ENCODE peak calls at places on chromosomes 5 and 9, in eight cellular contexts. M is NCI-H774; X is KG1; R is GM13977; O is left colon; S is ureter; V is activated CD8-positive, alpha-beta memory T cell treated with anti-CD3 and anti-CD28 coated beads, Interleukin-2, amount 50 U/mL, for 48 hours; G is NCI-H2107. C is an unnamed sample.

GRCh38 chr9:72932669-72933068 is 20.2 kb downstream of the ALDH1A1 start:
- DNase-seq in M (no peak), X (no peak), R (no peak), O (no peak), S (no peak), V (no peak), G (no peak), C (no peak)

GRCh38 chr9:99347556-99347955 is 125.5 kb downstream of the SEC61B start:
- DNase-seq in M (no peak), X (no peak), R (no peak), O (no peak), S (no peak), V (no peak), G (no peak), C (no peak)

GRCh38 chr9:34986541-34987047 is 3.0 kb upstream of the DNAJB5 start:
- DNase-seq in M (peak), X (no peak), R (no peak), O (no peak), S (no peak), V (peak), G (no peak), C (no peak)

GRCh38 chr5:61467766-61468482 is 135.9 kb downstream of the ZSWIM6 start:
- DNase-seq in M (no peak), X (no peak), R (no peak), O (peak), S (no peak), V (no peak), G (no peak), C (no peak)

GRCh38 chr9:97632406-97632991 is 669 bp downstream of the TSTD2 start:
- DNase-seq in M (no peak), X (no peak), R (no peak), O (peak), S (no peak), V (peak), G (peak), C (no peak)

GRCh38 chr9:134253596-134254205 is 72.6 kb upstream of the RXRA start:
- DNase-seq in M (no peak), X (no peak), R (no peak), O (no peak), S (no peak), V (no peak), G (no peak), C (no peak)

GRCh38 chr5:32443541-32444190 is 874 bp downstream of the ZFR start:
- DNase-seq in M (peak), X (peak), R (peak), O (peak), S (peak), V (peak), G (peak), C (peak)

GRCh38 chr9:81611664-81612063 is 77.7 kb downstream of the TLE1 start:
- DNase-seq in M (no peak), X (no peak), R (no peak), O (no peak), S (no peak), V (no peak), G (no peak), C (no peak)

GRCh38 chr9:94904806-94905205 is 178.3 kb downstream of the AOPEP start:
- DNase-seq in M (no peak), X (no peak), R (no peak), O (no peak), S (no peak), V (no peak), G (no peak), C (no peak)

GRCh38 chr5:122150128-122150685 is 20.9 kb downstream of the ZNF474 start:
- DNase-seq in M (no peak), X (no peak), R (no peak), O (no peak), S (no peak), V (no peak), G (no peak), C (no peak)

GRCh38 chr5:78757269-78758053 is 108.9 kb upstream of the LHFPL2 start:
- DNase-seq in M (no peak), X (no peak), R (no peak), O (no peak), S (no peak), V (no peak), G (no peak), C (no peak)

GRCh38 chr5:1246711-1247431 is 21.7 kb downstream of the SLC6A18 start:
- DNase-seq in M (no peak), X (peak), R (peak), O (peak), S (no peak), V (no peak), G (no peak), C (no peak)

GRCh38 chr9:33202552-33203300 is 35.6 kb upstream of the B4GALT1 start:
- DNase-seq in M (no peak), X (no peak), R (peak), O (peak), S (peak), V (peak), G (no peak), C (no peak)

GRCh38 chr9:119370816-119371215 is 1.6 kb upstream of the BRINP1 start:
- DNase-seq in M (no peak), X (peak), R (peak), O (peak), S (peak), V (peak), G (no peak), C (no peak)

GRCh38 chr9:72588336-72588735 is 66.9 kb downstream of the TMC1 start:
- DNase-seq in M (no peak), X (no peak), R (no peak), O (no peak), S (no peak), V (no peak), G (no peak), C (no peak)

GRCh38 chr5:25553082-25553481 is 908.3 kb upstream of the CDH10 start:
- DNase-seq in M (no peak), X (no peak), R (no peak), O (no peak), S (no peak), V (no peak), G (no peak), C (no peak)

GRCh38 chr5:140926211-140926902 is at the start of gene PCDHAC1:
- DNase-seq in M (peak), X (no peak), R (no peak), O (peak), S (peak), V (peak), G (peak), C (no peak)

GRCh38 chr5:120512068-120512467 is 48.0 kb downstream of the PRR16 start:
- DNase-seq in M (no peak), X (no peak), R (no peak), O (no peak), S (no peak), V (no peak), G (no peak), C (no peak)

GRCh38 chr5:59755476-59755875 is 138.1 kb downstream of the PDE4D start:
- DNase-seq in M (no peak), X (no peak), R (no peak), O (no peak), S (no peak), V (no peak), G (no peak), C (no peak)

GRCh38 chr9:108889649-108890067 is 27.6 kb downstream of the ACTL7A start:
- DNase-seq in M (no peak), X (no peak), R (no peak), O (no peak), S (no peak), V (no peak), G (no peak), C (no peak)

GRCh38 chr9:38313421-38313820 is 79.1 kb upstream of the ALDH1B1 start:
- DNase-seq in M (no peak), X (no peak), R (no peak), O (no peak), S (peak), V (no peak), G (no peak), C (no peak)

C was measured in cardiac septum.